ENCODE peak calls at places on chromosomes 3 and 15, in four cellular contexts. G, O, V and W are unnamed samples. For H3K9me3 and H3K4me1, the result is how much of the 10 kb centered on the place peaks cover.

GRCh38 chr3:15977598-15978232 is 179.9 kb upstream of the ANKRD28 start:
- DNase-seq in V (no peak), G (no peak), O (no peak), W (no peak)

GRCh38 chr15:88487176-88487795 is 19.8 kb downstream of the MRPS11 start:
- DNase-seq in O (peak), G (no peak), V (no peak), W (no peak)

GRCh38 chr3:194995334-194995733 is 275.6 kb downstream of the XXYLT1 start:
- DNase-seq in G (no peak), O (no peak), V (no peak), W (no peak)

GRCh38 chr3:46065294-46065705 is 38.0 kb upstream of the XCR1 start:
- DNase-seq in O (no peak), V (peak), G (no peak), W (no peak)

GRCh38 chr3:169946336-169946735 is 20.3 kb upstream of the SEC62 start:
- DNase-seq in V (no peak), O (no peak), G (no peak), W (no peak)

GRCh38 chr15:74497584-74497983 is 36.6 kb upstream of the UBL7 start:
- DNase-seq in O (no peak), V (no peak), G (no peak), W (no peak)

GRCh38 chr3:29478671-29479070 is 197.8 kb downstream of the RBMS3 start:
- DNase-seq in V (no peak), O (peak), G (no peak), W (no peak)

GRCh38 chr15:28169361-28169760 is 70.2 kb upstream of the OCA2 start:
- DNase-seq in G (no peak), V (no peak), O (no peak), W (no peak)

GRCh38 chr3:167872032-167872431 is 136.5 kb downstream of the SERPINI1 start:
- DNase-seq in V (no peak), O (no peak), G (no peak), W (no peak)

GRCh38 chr15:90099072-90099867 is 3.0 kb downstream of the IDH2 start:
- DNase-seq in V (peak), O (no peak), G (no peak), W (no peak)

GRCh38 chr15:100732359-100733055 is 130.1 kb downstream of the ASB7 start:
- DNase-seq in G (no peak), O (peak), V (no peak), W (no peak)

GRCh38 chr3:113276581-113277080 is 65.3 kb downstream of the BOC start:
- DNase-seq in G (no peak), O (no peak), V (no peak), W (no peak)

GRCh38 chr15:39756806-39757522 is 25.7 kb downstream of the FSIP1 start:
- DNase-seq in V (no peak), G (peak), O (peak), W (no peak)

GRCh38 chr15:70538278-70538677 is 225.1 kb downstream of the UACA start:
- DNase-seq in O (no peak), V (no peak), G (no peak), W (no peak)

GRCh38 chr3:125394406-125394805 is 19.3 kb upstream of the ZNF148 start:
- DNase-seq in G (no peak), O (no peak), V (no peak), W (no peak)

DNA sequence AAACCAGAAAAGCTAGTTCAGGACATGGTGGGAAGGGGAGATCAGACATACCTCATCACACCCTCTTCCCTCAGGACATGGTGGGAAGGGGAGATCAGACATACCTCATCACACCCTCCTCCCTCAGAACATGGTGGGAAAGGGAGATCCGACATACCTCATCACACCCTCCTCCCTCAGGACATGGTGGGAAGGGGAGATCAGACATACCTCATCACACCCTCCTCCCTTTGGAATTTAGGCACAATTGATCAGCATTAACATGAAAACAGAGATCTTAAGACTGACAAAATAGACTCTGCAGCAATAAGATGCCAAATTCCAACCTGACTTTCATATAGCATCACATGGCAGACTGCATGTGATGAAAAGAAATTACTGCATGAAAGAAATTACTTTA is 412.7 kb upstream of the ZNF717 start:
- DNase-seq in G (no peak), V (no peak), O (no peak), W (no peak)
- H3K9me3 ChIP-seq in G (under half), V (under half), O (under half), W (under half)

GRCh38 chr3:4752201-4753072 is 226.8 kb upstream of the BHLHE40 start:
- DNase-seq in O (peak), G (no peak), V (no peak), W (peak)
- H3K27ac ChIP-seq in O (peak), G (no peak), V (peak), W (peak)

GRCh38 chr15:82062479-82062878 is 16.7 kb upstream of the MEX3B start:
- DNase-seq in G (no peak), O (no peak), V (no peak), W (no peak)

GRCh38 chr15:82058026-82058425 is 12.2 kb upstream of the MEX3B start:
- DNase-seq in V (no peak), G (no peak), O (no peak), W (no peak)

GRCh38 chr15:82058517-82059204 is 12.8 kb upstream of the MEX3B start:
- DNase-seq in V (no peak), G (no peak), O (no peak), W (no peak)

GRCh38 chr15:82063055-82063454 is 17.2 kb upstream of the MEX3B start:
- DNase-seq in O (no peak), G (no peak), V (no peak), W (no peak)

GRCh38 chr15:82060817-82061216 is 15.0 kb upstream of the MEX3B start:
- DNase-seq in V (no peak), G (no peak), O (no peak), W (no peak)
- H3K4me1 ChIP-seq in V (under half), G (under half), O (under half), W (under half)

GRCh38 chr3:147881933-147882332 is 472.8 kb downstream of the ZIC1 start:
- DNase-seq in V (no peak), G (no peak), O (peak), W (no peak)
- H3K9me3 ChIP-seq in V (under half), G (under half), O (under half), W (under half)

DNA sequence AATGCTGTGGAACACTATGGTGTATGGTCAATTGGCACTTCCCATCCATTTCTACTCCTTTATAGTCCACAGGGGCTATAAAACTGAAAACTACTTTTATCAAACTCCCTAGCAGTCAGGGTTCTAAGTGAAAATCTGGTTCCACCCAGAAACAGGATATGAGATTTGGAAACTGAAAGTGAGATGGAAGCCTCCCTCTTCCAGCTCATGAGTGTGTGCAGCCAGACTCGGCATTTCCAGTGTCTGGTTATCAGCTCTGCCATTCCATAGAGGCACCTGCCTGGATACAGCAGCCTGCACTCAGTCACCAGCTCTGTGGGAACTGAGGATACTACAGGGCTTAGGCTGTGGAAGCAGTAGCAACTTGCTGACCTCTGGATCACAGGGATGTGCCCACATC is 14.7 kb upstream of the PLA2G4F start:
- DNase-seq in G (no peak), O (no peak), V (no peak), W (no peak)
- H3K27ac ChIP-seq in G (no peak), O (no peak), V (no peak), W (no peak)

GRCh38 chr3:32584660-32585059 is 14.0 kb upstream of the DYNC1LI1 start:
- DNase-seq in O (no peak), V (no peak), G (no peak), W (no peak)
- H3K4me1 ChIP-seq in O (under half), V (under half), G (under half), W (under half)